ENCODE peak calls at places on chromosomes 2 and 18, in five cellular contexts. One of them, this sample, is unnamed.

GRCh38 chr2:7508220-7508943 is 591.2 kb downstream of the RNF144A start:
- DNase-seq in endothelial cell of umbilical vein: no peak
- DNase-seq in vagina: no peak
- DNase-seq in transverse colon: no peak
- DNase-seq in stomach: no peak
- DNase-seq in this sample: no peak

GRCh38 chr2:241391892-241392665 is 36.0 kb downstream of the FARP2 start:
- DNase-seq in transverse colon: peak; percentile 28
- DNase-seq in endothelial cell of umbilical vein: peak; percentile 31
- DNase-seq in stomach: peak; percentile 42
- DNase-seq in vagina: no peak
- DNase-seq in this sample: no peak

GRCh38 chr2:165871025-165871424 is 77.0 kb upstream of the GALNT3 start:
- DNase-seq in endothelial cell of umbilical vein: no peak
- DNase-seq in transverse colon: peak; percentile 12
- DNase-seq in stomach: no peak
- DNase-seq in vagina: no peak
- DNase-seq in this sample: no peak

GRCh38 chr2:241315879-241316700 is at the start of gene SEPTIN2:
- DNase-seq in vagina: no peak
- DNase-seq in stomach: no peak
- DNase-seq in transverse colon: peak; percentile 78
- DNase-seq in endothelial cell of umbilical vein: peak; percentile 85
- DNase-seq in this sample: no peak

GRCh38 chr2:49255325-49256023 is 101.2 kb upstream of the FSHR start:
- DNase-seq in vagina: no peak
- DNase-seq in endothelial cell of umbilical vein: peak; percentile 6
- DNase-seq in stomach: no peak
- DNase-seq in transverse colon: no peak
- DNase-seq in this sample: no peak

GRCh38 chr2:172253190-172254052 is 150.7 kb upstream of the DLX2 start:
- DNase-seq in stomach: peak; percentile 50
- DNase-seq in endothelial cell of umbilical vein: peak; percentile 99
- DNase-seq in vagina: no peak
- DNase-seq in transverse colon: peak; percentile 70
- DNase-seq in this sample: no peak

GRCh38 chr2:237669628-237670351 is 42.4 kb downstream of the LRRFIP1 start:
- DNase-seq in endothelial cell of umbilical vein: no peak
- DNase-seq in vagina: no peak
- DNase-seq in stomach: no peak
- DNase-seq in transverse colon: peak; percentile 66
- DNase-seq in this sample: no peak

GRCh38 chr18:33375829-33376228 is 64.7 kb downstream of the CCDC178 start:
- DNase-seq in endothelial cell of umbilical vein: no peak
- DNase-seq in transverse colon: no peak
- DNase-seq in stomach: no peak
- DNase-seq in vagina: no peak
- DNase-seq in this sample: no peak

GRCh38 chr2:234496835-234497591 is at the start of gene ARL4C:
- DNase-seq in stomach: peak; percentile 71
- DNase-seq in vagina: no peak
- DNase-seq in endothelial cell of umbilical vein: peak; percentile 74
- DNase-seq in transverse colon: peak; percentile 66
- DNase-seq in this sample: peak; percentile 69

GRCh38 chr2:48221846-48222516 is 308.0 kb upstream of the STON1 start:
- DNase-seq in stomach: no peak
- DNase-seq in vagina: no peak
- DNase-seq in transverse colon: no peak
- DNase-seq in endothelial cell of umbilical vein: peak; percentile 48
- DNase-seq in this sample: no peak

GRCh38 chr2:239936838-239937581 is 88.1 kb downstream of the NDUFA10 start:
- DNase-seq in vagina: no peak
- DNase-seq in transverse colon: no peak
- DNase-seq in stomach: peak; percentile 19
- DNase-seq in endothelial cell of umbilical vein: no peak
- DNase-seq in this sample: no peak

GRCh38 chr2:225582355-225583116 is 183.0 kb downstream of the NYAP2 start:
- DNase-seq in transverse colon: no peak
- DNase-seq in vagina: no peak
- DNase-seq in endothelial cell of umbilical vein: no peak
- DNase-seq in stomach: no peak
- DNase-seq in this sample: no peak

GRCh38 chr2:159737292-159737916 is 25.1 kb downstream of the MARCHF7 start:
- DNase-seq in endothelial cell of umbilical vein: no peak
- DNase-seq in vagina: no peak
- DNase-seq in stomach: no peak
- DNase-seq in transverse colon: no peak
- DNase-seq in this sample: no peak

GRCh38 chr2:18050001-18050400 is 171.5 kb downstream of the KCNS3 start:
- DNase-seq in vagina: no peak
- DNase-seq in stomach: no peak
- DNase-seq in transverse colon: no peak
- DNase-seq in endothelial cell of umbilical vein: no peak
- DNase-seq in this sample: no peak

GRCh38 chr2:167842047-167842446 is 405.3 kb downstream of the STK39 start:
- DNase-seq in endothelial cell of umbilical vein: no peak
- DNase-seq in vagina: no peak
- DNase-seq in transverse colon: no peak
- DNase-seq in stomach: no peak
- DNase-seq in this sample: no peak

GRCh38 chr2:224957540-224958465 is 84.5 kb downstream of the DOCK10 start:
- DNase-seq in endothelial cell of umbilical vein: no peak
- DNase-seq in stomach: no peak
- DNase-seq in transverse colon: no peak
- DNase-seq in vagina: no peak
- DNase-seq in this sample: peak; percentile 36

GRCh38 chr2:8303322-8303832 is 378.5 kb upstream of the ID2 start:
- DNase-seq in stomach: peak; percentile 60
- DNase-seq in transverse colon: peak; percentile 81
- DNase-seq in vagina: peak; percentile 94
- DNase-seq in endothelial cell of umbilical vein: no peak
- DNase-seq in this sample: peak; percentile 44

GRCh38 chr2:96878171-96878570 is 8.3 kb upstream of the SEMA4C start:
- DNase-seq in vagina: no peak
- DNase-seq in transverse colon: no peak
- DNase-seq in stomach: no peak
- DNase-seq in endothelial cell of umbilical vein: no peak
- DNase-seq in this sample: no peak

GRCh38 chr2:216201687-216202306 is 92.6 kb downstream of the XRCC5 start:
- DNase-seq in transverse colon: no peak
- DNase-seq in endothelial cell of umbilical vein: no peak
- DNase-seq in vagina: no peak
- DNase-seq in stomach: no peak
- DNase-seq in this sample: no peak

GRCh38 chr2:152506843-152507242 is 171.9 kb downstream of the FMNL2 start:
- DNase-seq in stomach: no peak
- DNase-seq in vagina: no peak
- DNase-seq in endothelial cell of umbilical vein: peak; percentile 81
- DNase-seq in transverse colon: no peak
- DNase-seq in this sample: no peak

GRCh38 chr2:104944495-104944894 is 90.6 kb downstream of the POU3F3 start:
- DNase-seq in transverse colon: no peak
- DNase-seq in stomach: no peak
- DNase-seq in endothelial cell of umbilical vein: no peak
- DNase-seq in vagina: no peak
- DNase-seq in this sample: no peak

DNA sequence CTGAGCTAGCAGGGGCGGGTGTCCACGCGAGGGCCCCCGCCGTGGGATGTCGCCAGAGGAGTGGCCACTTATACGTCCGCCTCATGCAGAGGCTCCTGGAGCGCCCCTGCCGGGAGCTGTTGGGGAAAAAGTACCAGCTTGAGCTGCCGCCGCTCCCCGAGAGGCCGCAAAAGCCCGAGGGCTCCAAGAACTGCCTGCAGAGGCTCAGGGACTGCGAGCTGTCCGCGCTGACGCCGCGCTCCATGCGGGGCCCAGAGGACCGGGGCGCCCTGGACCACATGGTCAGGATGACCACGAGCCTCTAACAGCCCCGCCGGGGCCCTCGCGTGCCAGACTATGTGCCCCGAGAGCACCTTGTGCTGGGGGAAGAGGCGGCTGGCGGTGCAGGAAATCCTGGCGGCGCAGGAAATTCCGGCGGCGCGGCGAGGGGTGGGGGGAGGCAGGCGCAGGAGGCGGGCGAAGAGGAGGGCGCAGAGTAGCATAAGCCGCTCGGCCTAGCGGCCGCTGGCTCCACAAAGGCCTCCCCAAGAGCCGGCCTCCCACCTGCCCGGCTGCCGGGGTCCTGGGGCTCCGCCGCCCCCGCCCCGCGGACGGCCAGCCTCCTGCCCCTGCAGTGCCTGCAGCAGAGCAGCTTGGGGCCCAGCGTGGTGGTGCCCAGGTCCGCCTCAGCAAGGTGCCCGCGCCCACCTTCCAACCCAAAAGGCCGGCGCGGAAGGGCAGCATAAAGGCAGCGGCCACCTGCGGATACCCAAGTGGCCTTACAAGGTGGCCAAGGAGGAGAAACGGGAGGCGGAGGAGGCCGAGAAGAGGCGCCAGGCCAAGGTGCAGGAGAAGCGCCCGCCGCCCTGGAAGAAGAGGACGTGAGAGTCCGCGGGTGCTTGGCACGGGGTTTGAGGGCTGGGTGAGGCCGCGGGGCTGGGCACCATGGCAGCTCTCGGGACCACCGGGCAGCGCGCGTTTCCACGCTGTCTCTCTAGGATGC is 42.1 kb upstream of the TRIM43B start:
- DNase-seq in transverse colon: peak; percentile 74
- DNase-seq in vagina: no peak
- DNase-seq in stomach: peak; percentile 74
- DNase-seq in endothelial cell of umbilical vein: peak; percentile 64
- DNase-seq in this sample: peak; percentile 52
- TF ChIP-seq POLR2AphosphoS5 in transverse colon: peak; percentile 21
- TF ChIP-seq POLR2AphosphoS5 in vagina: no peak
- TF ChIP-seq POLR2AphosphoS5 in stomach: no peak
- TF ChIP-seq POLR2AphosphoS5 in endothelial cell of umbilical vein: peak; percentile 83
- TF ChIP-seq POLR2AphosphoS5 in this sample: peak; percentile 47

GRCh38 chr18:29169599-29169998 is 992.7 kb upstream of the CDH2 start:
- DNase-seq in transverse colon: no peak
- DNase-seq in endothelial cell of umbilical vein: no peak
- DNase-seq in vagina: no peak
- DNase-seq in stomach: no peak
- DNase-seq in this sample: no peak

GRCh38 chr18:29164020-29164706 is 987.2 kb upstream of the CDH2 start:
- DNase-seq in vagina: no peak
- DNase-seq in stomach: no peak
- DNase-seq in endothelial cell of umbilical vein: peak; percentile 91
- DNase-seq in transverse colon: no peak
- DNase-seq in this sample: no peak

GRCh38 chr18:29163596-29163995 is 986.7 kb upstream of the CDH2 start:
- DNase-seq in vagina: no peak
- DNase-seq in endothelial cell of umbilical vein: no peak
- DNase-seq in transverse colon: no peak
- DNase-seq in stomach: no peak
- DNase-seq in this sample: no peak

GRCh38 chr18:29161429-29161828 is 984.5 kb upstream of the CDH2 start:
- DNase-seq in transverse colon: no peak
- DNase-seq in vagina: no peak
- DNase-seq in stomach: no peak
- DNase-seq in endothelial cell of umbilical vein: peak; percentile 30
- DNase-seq in this sample: no peak

DNA sequence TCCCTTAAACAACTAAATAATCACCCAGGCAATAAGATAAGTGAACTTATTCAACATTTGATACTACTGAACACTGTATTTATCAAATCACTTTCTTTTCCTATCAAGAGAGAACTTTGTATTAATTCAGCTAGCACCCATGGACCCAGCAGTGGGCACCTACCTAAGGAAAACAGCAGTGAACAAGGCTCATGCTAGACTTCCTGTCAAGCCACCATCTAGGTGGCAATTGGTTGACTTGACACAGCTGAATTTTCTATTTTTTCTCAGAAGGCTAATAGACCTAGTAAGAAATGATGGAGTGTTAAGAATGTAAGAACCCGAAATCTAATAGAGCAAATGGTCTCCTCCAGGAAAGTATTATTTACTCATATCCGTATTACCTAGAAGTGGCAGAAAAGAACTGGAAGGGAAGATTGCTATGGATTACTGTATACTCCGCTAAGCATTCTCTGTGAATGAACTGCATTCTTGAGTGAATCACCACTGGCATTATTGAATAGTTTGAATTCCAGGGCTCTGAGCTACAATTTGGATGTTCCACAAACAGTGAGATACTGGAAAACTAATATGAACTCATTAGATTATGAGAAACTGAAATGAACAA is 988.2 kb upstream of the CDH2 start:
- DNase-seq in stomach: no peak
- DNase-seq in transverse colon: no peak
- DNase-seq in vagina: no peak
- DNase-seq in endothelial cell of umbilical vein: peak; percentile 89
- DNase-seq in this sample: no peak
- TF ChIP-seq POLR2A in stomach: no peak
- TF ChIP-seq POLR2A in transverse colon: no peak
- TF ChIP-seq POLR2A in vagina: no peak
- TF ChIP-seq POLR2A in endothelial cell of umbilical vein: no peak
- TF ChIP-seq POLR2A in this sample: no peak

GRCh38 chr2:205145888-205146287 is 536.4 kb upstream of the NRP2 start:
- DNase-seq in stomach: no peak
- DNase-seq in vagina: no peak
- DNase-seq in endothelial cell of umbilical vein: no peak
- DNase-seq in transverse colon: no peak
- DNase-seq in this sample: no peak

GRCh38 chr2:205141381-205141780 is 540.9 kb upstream of the NRP2 start:
- DNase-seq in transverse colon: no peak
- DNase-seq in endothelial cell of umbilical vein: peak; percentile 91
- DNase-seq in stomach: no peak
- DNase-seq in vagina: no peak
- DNase-seq in this sample: no peak

GRCh38 chr2:205139822-205140612 is 542.3 kb upstream of the NRP2 start:
- DNase-seq in stomach: peak; percentile 40
- DNase-seq in vagina: no peak
- DNase-seq in transverse colon: no peak
- DNase-seq in endothelial cell of umbilical vein: peak; percentile 99
- DNase-seq in this sample: no peak
- TF ChIP-seq POLR2AphosphoS5 in stomach: no peak
- TF ChIP-seq POLR2AphosphoS5 in vagina: peak; percentile 79
- TF ChIP-seq POLR2AphosphoS5 in transverse colon: no peak
- TF ChIP-seq POLR2AphosphoS5 in endothelial cell of umbilical vein: peak; percentile 41
- TF ChIP-seq POLR2AphosphoS5 in this sample: no peak

DNA sequence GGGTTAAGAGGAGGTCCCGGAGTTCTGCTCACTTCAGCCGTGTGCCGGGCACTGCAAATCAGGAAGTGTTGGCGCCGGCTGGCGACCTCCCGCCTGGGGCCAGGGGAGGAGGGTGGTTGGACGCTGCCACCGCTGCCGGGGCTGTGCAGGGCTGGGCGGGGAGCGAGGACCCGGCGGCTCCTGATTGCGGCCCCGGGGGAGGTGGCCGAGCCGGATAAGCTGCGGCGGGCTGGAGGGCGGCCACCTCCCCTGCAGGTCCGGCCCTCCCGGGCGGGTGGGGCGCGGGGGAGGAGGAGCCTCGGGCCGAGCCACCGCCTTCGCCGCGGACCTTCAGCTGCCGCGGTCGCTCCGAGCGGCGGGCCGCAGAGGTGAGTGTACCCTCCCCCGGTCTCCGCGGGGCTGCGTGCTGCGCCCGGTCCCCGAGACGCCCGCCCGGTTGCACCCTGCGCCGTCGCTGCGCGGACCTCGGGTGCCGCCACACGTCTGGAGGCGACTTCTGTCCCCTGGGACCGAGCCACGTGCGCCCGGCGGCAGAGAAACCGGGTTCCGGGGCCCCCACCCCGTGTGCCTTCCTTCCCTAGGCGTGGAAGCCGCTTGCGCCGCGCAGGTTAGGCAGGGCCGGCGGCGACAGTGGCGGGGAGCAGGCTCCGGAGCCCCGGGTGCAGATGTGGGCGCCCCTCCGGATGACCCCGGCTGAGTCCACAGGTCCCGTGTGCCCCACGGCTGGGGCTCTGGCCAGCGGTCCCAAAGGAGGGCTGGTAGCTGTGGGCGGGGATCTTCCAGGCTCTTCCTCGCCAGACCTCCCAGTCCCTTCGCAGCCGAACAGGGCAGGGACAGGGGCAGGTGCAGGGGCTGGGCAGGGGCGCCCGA is at the start of gene STEAP3:
- DNase-seq in transverse colon: peak; percentile 86
- DNase-seq in endothelial cell of umbilical vein: peak; percentile 41
- DNase-seq in vagina: no peak
- DNase-seq in stomach: peak; percentile 93
- DNase-seq in this sample: peak; percentile 83
- TF ChIP-seq POLR2A in transverse colon: no peak
- TF ChIP-seq POLR2A in endothelial cell of umbilical vein: peak; percentile 37
- TF ChIP-seq POLR2A in vagina: no peak
- TF ChIP-seq POLR2A in stomach: no peak
- TF ChIP-seq POLR2A in this sample: peak; percentile 10

This sample was measured in GM12892.